ENCODE peak calls at places on chromosome 2, in ten cellular contexts. I, R, L, H, B, S, W, X, Y and D are unnamed samples.
A peak's percentile ranks its signal among the peaks of the same experiment; 100 is the strongest.

GRCh38 chr2:138515084-138515483 is 13.5 kb downstream of the SPOPL start:
- DNase-seq in I (no peak), R (no peak), L (no peak), H (no peak), B (no peak), S (no peak), W (no peak), X (no peak), Y (no peak), D (no peak)

GRCh38 chr2:239813261-239814135 is 211.6 kb downstream of the NDUFA10 start:
- DNase-seq in I (no peak), R (peak; percentile 60), L (no peak), H (no peak), B (no peak), S (peak; percentile 14), W (no peak), X (peak; percentile 19), Y (peak; percentile 41), D (no peak)

GRCh38 chr2:26615336-26616031 is 25.7 kb downstream of the CIB4 start:
- DNase-seq in I (no peak), R (peak; percentile 48), L (no peak), H (no peak), B (no peak), S (no peak), W (peak; percentile 27), X (no peak), Y (no peak), D (no peak)

GRCh38 chr2:188974184-188974583 is at the start of gene COL3A1:
- DNase-seq in I (no peak), R (no peak), L (no peak), H (no peak), B (no peak), S (peak; percentile 21), W (no peak), X (no peak), Y (no peak), D (no peak)

GRCh38 chr2:20487392-20488135 is 40.7 kb downstream of the RHOB start:
- DNase-seq in I (no peak), R (peak; percentile 20), L (no peak), H (no peak), B (no peak), S (no peak), W (no peak), X (no peak), Y (peak; percentile 5), D (no peak)

GRCh38 chr2:51981813-51982212 is 949.9 kb upstream of the NRXN1 start:
- DNase-seq in I (no peak), R (no peak), L (no peak), H (no peak), B (peak; percentile 6), S (no peak), W (no peak), X (no peak), Y (no peak), D (peak; percentile 7)

GRCh38 chr2:45168731-45169338 is 159.6 kb upstream of the SIX2 start:
- DNase-seq in I (no peak), R (no peak), L (peak; percentile 34), H (peak; percentile 17), B (no peak), S (peak; percentile 36), W (no peak), X (peak; percentile 38), Y (no peak), D (no peak)

GRCh38 chr2:240991378-240992263 is 6.8 kb upstream of the SNED1 start:
- DNase-seq in I (peak; percentile 96), R (peak; percentile 94), L (peak; percentile 80), H (no peak), B (peak; percentile 82), S (peak; percentile 98), W (no peak), X (peak; percentile 86), Y (peak; percentile 94), D (no peak)

GRCh38 chr2:142946941-142947340 is 69.5 kb downstream of the KYNU start:
- DNase-seq in I (no peak), R (no peak), L (no peak), H (no peak), B (no peak), S (peak; percentile 55), W (no peak), X (no peak), Y (no peak), D (no peak)

GRCh38 chr2:28232267-28232666 is 160.4 kb upstream of the FOSL2 start:
- DNase-seq in I (no peak), R (no peak), L (no peak), H (no peak), B (no peak), S (no peak), W (no peak), X (no peak), Y (no peak), D (no peak)

DNA sequence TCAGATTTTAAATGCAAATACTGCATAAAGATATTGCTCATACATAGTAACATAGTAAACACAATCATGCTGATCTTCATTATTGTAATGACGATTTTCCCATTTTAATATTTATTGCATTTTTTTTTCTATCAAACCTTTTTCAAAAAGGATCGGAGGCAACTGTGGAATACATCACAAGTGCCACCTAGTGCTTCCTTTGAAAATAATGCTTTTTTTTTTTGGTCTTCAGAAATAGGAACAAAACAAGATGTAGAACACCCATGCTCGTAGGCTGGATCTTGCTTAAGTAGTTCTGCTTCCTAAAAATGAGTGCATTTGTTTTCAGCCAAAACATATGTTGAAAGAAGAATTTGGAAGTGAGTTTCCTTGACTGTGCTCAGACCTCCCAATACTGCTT is 35.7 kb upstream of the GPR155 start:
- DNase-seq in I (no peak), R (no peak), L (no peak), H (no peak), B (no peak), S (peak; percentile 14), W (peak; percentile 13), X (no peak), Y (no peak), D (no peak)
- TF ChIP-seq CTCF in I (peak; percentile 53), R (peak; percentile 25), L (peak; percentile 56), H (no peak), B (no peak), S (peak; percentile 3), W (peak; percentile 17), X (peak; percentile 24), Y (peak; percentile 12), D (peak; percentile 42)

GRCh38 chr2:230864605-230865323 is at the start of gene ITM2C:
- DNase-seq in I (no peak), R (peak; percentile 80), L (peak; percentile 71), H (peak; percentile 82), B (no peak), S (peak; percentile 19), W (peak; percentile 83), X (peak; percentile 67), Y (peak; percentile 54), D (no peak)

GRCh38 chr2:230864122-230864604 is 579 bp upstream of the ITM2C start:
- DNase-seq in I (no peak), R (no peak), L (no peak), H (no peak), B (no peak), S (no peak), W (no peak), X (no peak), Y (no peak), D (no peak)

GRCh38 chr2:230863031-230863430 is 1.7 kb upstream of the ITM2C start:
- DNase-seq in I (no peak), R (no peak), L (no peak), H (no peak), B (no peak), S (no peak), W (no peak), X (no peak), Y (no peak), D (no peak)

GRCh38 chr2:230862292-230862691 is 2.5 kb upstream of the ITM2C start:
- DNase-seq in I (no peak), R (no peak), L (no peak), H (no peak), B (no peak), S (no peak), W (no peak), X (no peak), Y (no peak), D (no peak)

DNA sequence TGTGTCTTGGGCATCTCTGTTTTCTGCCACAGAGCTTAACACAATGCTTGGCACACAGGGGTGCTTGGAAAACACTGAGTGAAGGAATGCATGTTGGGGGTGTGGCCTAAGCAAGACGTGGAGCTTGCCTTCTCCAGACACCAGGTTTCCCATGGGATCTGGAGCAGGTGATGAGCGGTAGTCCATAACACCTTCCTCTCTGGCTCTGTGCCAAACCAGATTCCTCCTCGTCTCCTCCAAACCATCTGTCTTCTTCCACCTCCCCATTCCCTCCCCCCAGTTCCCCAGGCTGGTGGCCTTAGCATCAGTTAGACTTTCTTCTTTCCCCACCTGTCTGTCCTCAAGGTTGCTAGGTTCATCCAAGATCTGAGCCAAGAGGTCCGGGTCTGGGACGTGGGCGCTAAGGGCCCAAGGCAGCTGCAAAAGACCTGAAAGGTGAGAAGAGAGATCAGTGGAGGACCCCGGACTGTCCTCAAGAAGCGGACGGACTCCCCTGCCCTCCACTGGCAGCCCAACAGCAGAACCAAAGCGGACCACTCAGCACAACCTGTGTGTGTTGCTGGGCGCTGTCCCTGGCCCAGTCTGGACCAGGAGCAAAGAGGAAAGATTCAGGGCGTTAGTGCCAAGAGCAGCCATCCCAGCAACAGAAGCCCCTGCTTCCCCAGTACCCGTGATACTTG is 1.2 kb upstream of the ITM2C start:
- DNase-seq in I (no peak), R (no peak), L (no peak), H (no peak), B (no peak), S (no peak), W (no peak), X (no peak), Y (no peak), D (no peak)
- H3K4me3 ChIP-seq in I (no peak overlapping the region), R (no peak overlapping the region), L (no peak overlapping the region), H (no peak overlapping the region), B (no peak overlapping the region), S (no peak overlapping the region), W (no peak overlapping the region), X (no peak overlapping the region), Y (no peak overlapping the region), D (no peak overlapping the region)

GRCh38 chr2:129396980-129397599 is 582.4 kb upstream of the RAB6C start:
- DNase-seq in I (no peak), R (no peak), L (peak; percentile 30), H (no peak), B (peak; percentile 3), S (no peak), W (peak; percentile 63), X (peak; percentile 48), Y (no peak), D (peak; percentile 17)
- TF ChIP-seq CTCF in I (peak; percentile 65), R (peak; percentile 51), L (peak; percentile 45), H (no peak), B (peak; percentile 78), S (no peak), W (peak; percentile 82), X (peak; percentile 52), Y (no peak), D (peak; percentile 88)

DNA sequence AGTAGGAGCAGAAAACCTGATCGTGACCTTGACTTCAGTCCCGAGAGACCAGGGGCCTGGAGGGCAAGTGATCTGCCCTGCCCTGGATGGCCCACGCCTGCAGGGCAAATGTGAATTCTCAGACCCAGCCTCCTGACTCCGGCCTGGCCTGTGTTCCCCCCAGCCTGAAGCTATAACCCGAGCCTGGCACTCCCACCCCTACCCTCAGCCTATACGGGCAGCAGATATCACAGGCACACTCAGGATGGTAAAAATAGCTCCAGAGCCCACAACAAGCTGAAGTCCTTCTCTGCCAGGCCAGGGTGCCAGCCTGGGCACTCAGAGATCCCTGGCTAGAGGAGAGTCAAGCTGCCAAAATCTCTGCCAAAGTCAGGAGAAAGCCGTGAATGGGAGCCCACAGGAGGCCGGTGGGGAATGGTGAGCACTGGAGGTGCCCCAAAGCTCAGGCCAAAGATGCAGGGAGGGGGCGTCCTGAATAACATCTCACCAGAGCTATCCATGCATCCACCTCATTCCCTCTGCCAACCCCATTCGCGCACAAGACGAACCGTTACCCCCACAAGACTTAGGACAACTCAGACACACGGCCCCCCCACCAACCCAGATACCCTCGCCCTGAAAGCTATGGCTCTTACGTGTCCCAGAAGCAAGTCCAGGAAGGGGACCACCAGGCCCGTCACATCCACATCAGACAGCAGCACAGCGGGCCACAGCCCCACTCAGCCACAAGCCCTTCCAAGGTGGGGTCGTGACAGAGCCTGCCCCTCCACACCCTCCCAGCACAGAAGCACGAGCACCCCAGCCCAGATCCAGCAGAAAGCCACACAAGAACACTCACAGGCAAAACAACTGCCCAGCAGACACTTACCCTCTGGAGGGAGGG is 144.9 kb downstream of the TNS1 start:
- DNase-seq in I (no peak), R (no peak), L (no peak), H (no peak), B (no peak), S (no peak), W (no peak), X (no peak), Y (no peak), D (no peak)
- H3K4me3 ChIP-seq in I (peak overlapping the region; percentile 54), R (peak overlapping the region; percentile 39), L (no peak overlapping the region), H (no peak overlapping the region), B (no peak overlapping the region), S (no peak overlapping the region), W (no peak overlapping the region), X (no peak overlapping the region), Y (no peak overlapping the region), D (no peak overlapping the region)